ENCODE peak calls at places on chromosomes 2 and 18, in seven cellular contexts. N is type B pancreatic cell; M is T-helper 2 cell; H is effector CD4-positive, alpha-beta T cell; Z is NCI-H1105 treated with DMSO at 0.1 percent for 48 hours; V is AG08395; F is D341Med. K is an unnamed sample.

GRCh38 chr2:98846041-98846440 is 90.0 kb downstream of the CRACDL start:
- DNase-seq in Z (no peak), N (no peak), V (peak), M (no peak), H (no peak), F (no peak), K (no peak)

GRCh38 chr2:109719871-109720270 is 74.2 kb upstream of the RGPD5 start:
- DNase-seq in N (peak), H (no peak), M (no peak), V (no peak), F (no peak), Z (no peak), K (no peak)

GRCh38 chr2:177604291-177605065 is 211.9 kb downstream of the AGPS start:
- DNase-seq in F (peak), Z (peak), N (no peak), H (no peak), M (no peak), V (peak), K (peak)

GRCh38 chr2:70498054-70498453 is 55.6 kb downstream of the TGFA start:
- DNase-seq in M (no peak), N (no peak), Z (no peak), H (no peak), F (no peak), V (no peak), K (no peak)

GRCh38 chr2:151928380-151928779 is 100.2 kb upstream of the ARL5A start:
- DNase-seq in F (no peak), N (no peak), H (no peak), M (no peak), V (no peak), Z (no peak), K (no peak)

GRCh38 chr2:215899111-215900074 is 114.0 kb downstream of the MREG start:
- DNase-seq in H (no peak), F (no peak), N (no peak), Z (no peak), M (no peak), V (peak), K (no peak)

GRCh38 chr18:60892441-60892840 is 440.8 kb upstream of the CDH20 start:
- DNase-seq in F (no peak), M (no peak), V (no peak), H (no peak), N (no peak), Z (no peak), K (no peak)

GRCh38 chr2:29560030-29560429 is 361.4 kb downstream of the ALK start:
- DNase-seq in M (no peak), F (no peak), H (no peak), N (no peak), Z (no peak), V (no peak), K (no peak)

GRCh38 chr2:152411154-152411553 is 76.2 kb downstream of the FMNL2 start:
- DNase-seq in M (no peak), Z (no peak), F (no peak), N (no peak), V (no peak), H (no peak), K (no peak)

GRCh38 chr2:216695401-216695821 is at the start of gene IGFBP5:
- DNase-seq in H (no peak), V (no peak), F (peak), Z (peak), N (peak), M (no peak), K (no peak)

GRCh38 chr2:85577386-85578242 is at the start of gene VAMP8:
- DNase-seq in M (peak), N (no peak), Z (no peak), H (peak), V (no peak), F (no peak), K (peak)

GRCh38 chr2:195532628-195533271 is 124.3 kb upstream of the SLC39A10 start:
- DNase-seq in F (no peak), H (no peak), N (no peak), M (no peak), Z (no peak), V (no peak), K (no peak)

GRCh38 chr2:146874260-146874658 is 970.6 kb upstream of the ACVR2A start:
- DNase-seq in F (no peak), M (no peak), N (no peak), V (peak), Z (no peak), H (no peak), K (peak)

GRCh38 chr18:8699948-8700347 is 5.4 kb upstream of the MTCL1 start:
- DNase-seq in H (no peak), N (no peak), F (no peak), Z (no peak), M (no peak), V (peak), K (no peak)

GRCh38 chr2:23698733-23699391 is 228.1 kb downstream of the ATAD2B start:
- DNase-seq in Z (no peak), M (no peak), F (no peak), N (no peak), H (no peak), V (no peak), K (no peak)

GRCh38 chr2:119222863-119223520 is 642 bp upstream of the STEAP3 start:
- DNase-seq in M (no peak), N (no peak), V (no peak), H (no peak), F (no peak), Z (no peak), K (no peak)

GRCh38 chr2:45554073-45554742 is 56.9 kb downstream of the SRBD1 start:
- DNase-seq in N (no peak), F (no peak), V (no peak), H (no peak), Z (no peak), M (no peak), K (no peak)

GRCh38 chr2:46648141-46648742 is 168.9 kb downstream of the TMEM247 start:
- DNase-seq in H (no peak), V (no peak), N (no peak), F (no peak), M (no peak), Z (no peak), K (no peak)

GRCh38 chr2:15939854-15940660 is at the start of gene MYCN:
- DNase-seq in F (peak), H (no peak), V (no peak), M (no peak), Z (peak), N (peak), K (peak)

GRCh38 chr2:50953021-50953420 is 78.9 kb downstream of the NRXN1 start:
- DNase-seq in Z (no peak), M (no peak), H (no peak), F (no peak), V (no peak), N (no peak), K (no peak)

GRCh38 chr2:175234650-175235049 is 53.1 kb upstream of the ATP5MC3 start:
- DNase-seq in M (no peak), N (no peak), V (no peak), Z (no peak), F (no peak), H (no peak), K (no peak)

GRCh38 chr18:9594782-9595181 is 19.6 kb downstream of the PPP4R1 start:
- DNase-seq in V (no peak), M (no peak), Z (no peak), N (no peak), H (no peak), F (no peak), K (no peak)

GRCh38 chr2:238657132-238658053 is 190.5 kb upstream of the TWIST2 start:
- DNase-seq in M (no peak), F (no peak), V (peak), N (peak), H (no peak), Z (no peak), K (no peak)

K was measured in KG1.